ENCODE peak calls at places on chromosomes 2 and 18, in seven cellular contexts. B, G, X, V, P, A and T are unnamed samples.

GRCh38 chr2:96485751-96486643 is 19.2 kb downstream of the NEURL3 start:
- DNase-seq in A (peak), X (peak), B (peak), G (peak), P (no peak), V (peak), T (peak)

GRCh38 chr2:220550995-220551702 is 923.7 kb downstream of the SLC4A3 start:
- DNase-seq in P (no peak), G (no peak), V (peak), X (no peak), B (no peak), A (no peak), T (no peak)

GRCh38 chr2:239601201-239601851 is 200.5 kb upstream of the HDAC4 start:
- DNase-seq in V (no peak), P (no peak), X (no peak), A (no peak), G (no peak), B (no peak), T (no peak)

GRCh38 chr2:180240774-180241173 is 233.7 kb upstream of the CWC22 start:
- DNase-seq in B (no peak), P (peak), X (no peak), G (no peak), A (no peak), V (peak), T (peak)

GRCh38 chr18:12443631-12444030 is 35.9 kb downstream of the PRELID3A start:
- DNase-seq in G (no peak), X (no peak), V (no peak), P (no peak), B (no peak), A (no peak), T (no peak)

GRCh38 chr2:100703213-100703612 is 116.7 kb upstream of the NPAS2 start:
- DNase-seq in G (no peak), B (no peak), V (no peak), A (no peak), X (no peak), P (no peak), T (no peak)

GRCh38 chr2:168525020-168525419 is 68.9 kb downstream of the CERS6 start:
- DNase-seq in B (no peak), G (no peak), P (no peak), X (no peak), V (peak), A (no peak), T (peak)

GRCh38 chr2:64769392-64770044 is 115.8 kb upstream of the SERTAD2 start:
- DNase-seq in X (no peak), P (peak), B (no peak), G (no peak), A (no peak), V (no peak), T (no peak)

GRCh38 chr2:145066151-145066661 is 546.3 kb upstream of the ZEB2 start:
- DNase-seq in B (no peak), A (no peak), P (no peak), X (no peak), G (no peak), V (no peak), T (no peak)

GRCh38 chr2:6922201-6922656 is 5.0 kb downstream of the RNF144A start:
- DNase-seq in X (no peak), B (no peak), G (no peak), V (peak), A (no peak), P (peak), T (peak)

GRCh38 chr2:209368924-209369323 is 54.9 kb upstream of the MAP2 start:
- DNase-seq in P (peak), G (no peak), V (peak), B (no peak), A (peak), X (peak), T (peak)

GRCh38 chr2:203683932-203684556 is 22.4 kb upstream of the CD28 start:
- DNase-seq in X (no peak), P (peak), A (peak), B (no peak), G (peak), V (peak), T (peak)

GRCh38 chr2:64934530-64934929 is 54.7 kb upstream of the SLC1A4 start:
- DNase-seq in P (no peak), V (peak), A (no peak), G (no peak), B (no peak), X (no peak), T (no peak)

GRCh38 chr2:121348128-121348740 is 63.2 kb upstream of the TFCP2L1 start:
- DNase-seq in P (no peak), X (no peak), B (no peak), V (no peak), G (no peak), A (no peak), T (no peak)

GRCh38 chr18:74198453-74198852 is 50.1 kb downstream of the TIMM21 start:
- DNase-seq in V (no peak), X (no peak), A (no peak), B (no peak), G (no peak), P (no peak), T (no peak)

GRCh38 chr18:24054130-24054529 is 39.6 kb downstream of the TTC39C start:
- DNase-seq in G (no peak), V (peak), X (no peak), A (no peak), P (no peak), B (no peak), T (peak)

GRCh38 chr2:20523798-20524197 is 76.9 kb downstream of the RHOB start:
- DNase-seq in X (no peak), P (no peak), B (no peak), A (no peak), G (peak), V (no peak), T (no peak)

GRCh38 chr2:239261336-239261735 is 139.5 kb downstream of the HDAC4 start:
- DNase-seq in X (no peak), A (no peak), V (no peak), B (no peak), P (no peak), G (no peak), T (no peak)

GRCh38 chr2:187581125-187581896 is 27.1 kb upstream of the TFPI start:
- DNase-seq in A (no peak), P (peak), V (peak), X (no peak), B (no peak), G (no peak), T (peak)

GRCh38 chr2:190180313-190181065 is 118.0 kb upstream of the MSTN start:
- DNase-seq in B (no peak), P (peak), X (peak), A (no peak), V (peak), G (peak), T (peak)

GRCh38 chr2:206275274-206276160 is 1.1 kb downstream of the ZDBF2 start:
- DNase-seq in X (no peak), A (no peak), P (peak), G (peak), B (peak), V (peak), T (peak)

GRCh38 chr2:85111819-85112281 is 21.3 kb upstream of the TCF7L1 start:
- DNase-seq in V (peak), P (no peak), B (no peak), A (no peak), X (no peak), G (no peak), T (no peak)

GRCh38 chr2:83196225-83196624 is 1262.9 kb downstream of the SUCLG1 start:
- DNase-seq in X (no peak), A (no peak), P (peak), G (no peak), B (no peak), V (peak), T (peak)

GRCh38 chr2:154240316-154240715 is 368.6 kb downstream of the GALNT13 start:
- DNase-seq in X (no peak), V (no peak), P (no peak), A (no peak), G (no peak), B (no peak), T (no peak)

GRCh38 chr2:188573453-188573852 is 281.8 kb downstream of the GULP1 start:
- DNase-seq in G (no peak), B (no peak), V (no peak), X (no peak), A (no peak), P (peak), T (no peak)

GRCh38 chr18:62379051-62379450 is 53.9 kb downstream of the TNFRSF11A start:
- DNase-seq in A (no peak), G (no peak), X (no peak), P (no peak), B (no peak), V (no peak), T (no peak)
- TF ChIP-seq CTCF in A (no peak), G (no peak), X (no peak), P (no peak), B (no peak), V (peak), T (no peak)

GRCh38 chr2:43223412-43224040 is 2.9 kb downstream of the ZFP36L2 start:
- DNase-seq in P (peak), V (no peak), X (no peak), B (no peak), G (no peak), A (no peak), T (no peak)

GRCh38 chr2:43225788-43226557 is 433 bp downstream of the ZFP36L2 start:
- DNase-seq in G (peak), P (peak), B (peak), V (no peak), X (peak), A (peak), T (no peak)

GRCh38 chr2:43225093-43225787 is 1.2 kb downstream of the ZFP36L2 start:
- DNase-seq in B (peak), A (peak), V (peak), G (peak), P (peak), X (peak), T (no peak)

GRCh38 chr2:43224131-43224570 is 2.3 kb downstream of the ZFP36L2 start:
- DNase-seq in X (peak), P (peak), B (peak), G (peak), V (no peak), A (peak), T (no peak)

DNA sequence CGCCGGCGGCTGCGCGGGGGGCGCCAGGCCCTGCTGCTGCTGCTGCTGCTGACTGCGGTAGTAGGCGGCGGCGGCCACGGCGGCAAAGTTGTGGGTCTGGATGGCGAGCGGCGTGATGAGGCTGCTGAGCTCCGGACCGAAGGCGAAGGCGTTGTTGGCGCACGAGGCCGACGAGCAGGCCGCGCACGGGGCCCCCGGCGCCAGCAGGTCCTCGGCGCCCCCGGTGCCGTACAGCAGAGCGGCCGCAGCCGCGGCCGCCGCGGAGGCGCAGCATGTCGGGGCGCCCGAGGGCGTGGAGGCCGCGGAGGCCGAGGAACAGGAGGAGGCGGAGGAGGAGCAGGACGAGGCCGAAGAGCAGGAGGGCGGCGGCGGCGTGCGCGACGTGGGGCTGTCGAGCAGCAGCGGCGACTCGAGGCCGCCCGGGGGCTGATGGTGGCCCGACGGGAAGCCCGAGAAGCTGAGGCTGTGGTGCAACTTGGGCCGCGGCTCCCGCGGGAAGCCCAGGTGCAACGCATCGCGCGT is 1.8 kb downstream of the ZFP36L2 start:
- DNase-seq in X (peak), V (no peak), P (peak), G (no peak), A (no peak), B (no peak), T (no peak)
- H3K27ac ChIP-seq in X (peak), V (peak), P (peak), G (peak), A (peak), B (peak), T (peak)

DNA sequence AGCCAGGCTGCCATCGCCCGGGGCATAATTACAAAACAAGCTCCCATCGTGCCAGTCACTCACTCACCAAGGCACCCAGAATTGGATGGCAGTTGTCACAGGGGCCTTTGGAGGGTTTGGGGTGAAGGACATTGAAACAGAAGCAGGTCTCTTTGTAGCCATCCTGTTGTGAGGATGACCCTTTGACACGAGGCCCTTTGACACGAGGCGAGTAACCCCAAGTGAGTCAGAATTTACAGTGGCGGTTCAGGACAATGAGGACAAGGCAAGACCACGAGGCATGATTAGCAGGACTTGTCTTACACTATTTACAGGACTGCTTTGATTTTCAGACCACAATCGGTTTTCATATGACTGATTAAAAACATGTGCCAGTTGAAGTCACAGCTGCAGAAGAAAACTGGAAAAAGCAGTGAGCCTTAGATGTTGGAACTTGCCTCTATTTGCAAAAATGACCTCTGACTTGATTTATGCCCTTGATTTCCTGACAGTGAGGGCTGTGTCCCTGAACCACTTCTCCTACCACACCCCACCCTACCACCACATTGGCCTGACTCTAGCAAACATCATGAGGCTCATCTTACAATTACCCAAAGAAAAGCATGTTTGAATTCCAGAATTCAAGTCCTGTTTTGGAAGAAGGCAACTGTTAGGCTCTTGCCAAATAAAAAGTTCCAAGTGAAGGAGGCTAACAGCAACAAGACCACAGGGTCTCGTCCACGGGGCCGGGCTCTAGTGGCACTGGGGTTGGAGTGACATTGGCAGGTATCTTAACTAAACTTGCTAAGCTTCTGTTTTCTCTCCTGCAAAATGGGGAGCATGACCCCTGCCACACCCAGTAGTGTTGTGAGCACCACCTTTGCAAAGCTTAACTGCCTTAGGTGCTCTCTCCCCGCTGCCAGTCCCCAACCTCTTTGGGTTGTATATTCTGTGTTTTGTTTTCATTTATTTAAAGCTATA is 64.4 kb upstream of the FOSL2 start:
- DNase-seq in P (no peak), V (no peak), G (no peak), A (no peak), X (no peak), B (no peak), T (no peak)
- TF ChIP-seq CTCF in P (no peak), V (no peak), G (no peak), A (no peak), X (no peak), B (no peak), T (no peak)

DNA sequence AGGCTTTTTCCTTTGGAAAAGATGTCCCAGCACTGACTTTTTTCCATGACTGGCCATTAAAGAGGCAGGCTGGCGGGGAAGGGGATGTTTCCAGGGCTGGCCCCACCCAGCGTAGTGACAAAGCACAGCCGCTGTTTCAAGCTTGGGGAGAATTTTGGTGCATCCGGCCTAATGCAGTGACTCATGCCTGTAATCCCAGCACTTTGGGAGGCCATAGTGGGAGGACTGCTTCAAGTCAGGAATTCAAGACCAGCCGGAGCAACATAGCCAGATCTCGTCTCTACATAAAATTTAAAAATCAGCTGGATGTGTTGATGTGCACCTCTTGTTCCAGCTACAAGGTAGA is 78.0 kb upstream of the SH3BP4 start:
- DNase-seq in V (peak), B (no peak), X (no peak), G (no peak), A (no peak), P (peak), T (no peak)
- H3K27ac ChIP-seq in V (no peak), B (no peak), X (no peak), G (no peak), A (no peak), P (peak), T (no peak)

DNA sequence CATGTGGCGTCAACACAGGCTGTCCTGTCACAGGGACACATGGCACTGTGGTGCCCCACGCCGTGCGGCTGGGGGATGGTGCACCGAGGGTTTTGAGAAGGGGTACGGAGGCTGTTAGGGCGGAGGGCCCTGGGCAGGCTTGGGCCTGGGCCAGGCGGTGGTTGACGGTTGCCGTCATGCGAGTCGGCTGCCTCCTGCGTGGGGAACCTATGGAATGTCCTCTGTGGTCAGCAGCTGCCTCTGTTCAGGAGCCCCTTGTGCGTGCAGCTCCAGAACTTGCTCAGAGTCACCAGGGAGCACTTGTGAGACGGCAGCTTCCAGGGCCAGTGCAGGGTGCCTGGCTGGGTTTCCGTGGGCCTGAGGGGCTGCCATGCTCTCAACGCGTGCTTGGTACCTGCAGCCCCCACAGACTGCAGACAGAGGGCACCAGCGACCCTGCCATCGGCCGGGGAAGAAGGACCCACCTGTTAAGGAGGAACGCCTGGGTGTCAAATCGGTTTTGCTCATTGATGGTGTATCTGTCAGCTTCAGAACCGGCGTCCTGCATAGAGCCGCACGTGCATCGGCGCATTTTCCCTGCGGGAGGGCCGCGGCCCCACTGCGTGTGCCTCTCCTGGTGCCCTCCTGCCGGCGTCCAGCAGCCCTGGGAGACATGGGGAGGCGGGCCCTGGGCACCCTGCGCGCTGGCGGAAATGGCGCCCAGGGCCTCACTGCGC is 10.0 kb upstream of the D2HGDH start:
- DNase-seq in G (no peak), A (no peak), V (no peak), X (no peak), P (no peak), B (peak), T (no peak)
- TF ChIP-seq CTCF in G (peak), A (peak), V (peak), X (peak), P (no peak), B (peak), T (peak)

GRCh38 chr2:9736008-9736407 is 105.2 kb upstream of the YWHAQ start:
- DNase-seq in A (no peak), B (no peak), V (peak), P (no peak), G (no peak), X (no peak), T (no peak)
- H3K27ac ChIP-seq in A (no peak), B (no peak), V (no peak), P (no peak), G (no peak), X (no peak), T (no peak)

GRCh38 chr2:201621293-201621999 is 21.9 kb downstream of the TMEM237 start:
- DNase-seq in B (no peak), A (no peak), V (no peak), X (no peak), P (no peak), G (no peak), T (no peak)

GRCh38 chr2:201622306-201622705 is 21.0 kb downstream of the TMEM237 start:
- DNase-seq in X (no peak), A (no peak), B (no peak), G (no peak), V (no peak), P (no peak), T (no peak)

GRCh38 chr2:201618744-201619654 is 24.3 kb downstream of the TMEM237 start:
- DNase-seq in G (peak), A (peak), P (no peak), V (peak), B (no peak), X (peak), T (peak)
- TF ChIP-seq CTCF in G (peak), A (peak), P (no peak), V (peak), B (no peak), X (peak), T (no peak)

DNA sequence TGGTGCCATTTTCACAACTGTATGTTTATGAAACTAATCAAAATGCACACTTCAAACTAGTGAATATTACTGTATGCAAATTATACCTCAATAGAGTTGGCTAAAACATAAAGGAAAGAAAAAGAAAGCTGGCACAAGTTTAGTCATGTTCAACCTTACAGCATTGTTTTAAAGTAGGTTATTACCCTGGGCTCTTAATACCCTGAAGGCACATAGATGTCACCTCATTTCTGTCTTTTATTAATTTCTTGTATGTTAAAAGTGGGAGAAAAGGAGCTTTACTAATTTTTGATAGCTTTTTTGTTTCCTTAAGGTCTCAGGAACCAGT is 32.7 kb downstream of the TMEM131 start:
- DNase-seq in G (no peak), V (peak), B (no peak), X (no peak), P (no peak), A (no peak), T (no peak)
- H3K27ac ChIP-seq in G (no peak), V (no peak), B (no peak), X (no peak), P (no peak), A (no peak), T (no peak)